ENCODE peak calls at places on chromosomes 5 and 9, in seven cellular contexts. F, W, V, Z, C, J and L are unnamed samples.

GRCh38 chr5:149878371-149878770 is 66.2 kb downstream of the PDE6A start:
- DNase-seq in F (no peak), W (no peak), V (peak; percentile 25), Z (no peak), C (peak; percentile 52), J (no peak), L (peak; percentile 24)

GRCh38 chr5:74336286-74336685 is 304.2 kb downstream of the ENC1 start:
- DNase-seq in F (no peak), W (no peak), V (no peak), Z (no peak), C (no peak), J (no peak), L (no peak)

GRCh38 chr5:78717674-78718073 is 69.1 kb upstream of the LHFPL2 start:
- DNase-seq in F (no peak), W (no peak), V (no peak), Z (no peak), C (no peak), J (no peak), L (no peak)

GRCh38 chr5:139138790-139139189 is 59.4 kb downstream of the SIL1 start:
- DNase-seq in F (no peak), W (no peak), V (peak; percentile 44), Z (no peak), C (peak; percentile 32), J (no peak), L (no peak)

GRCh38 chr9:125732562-125732961 is 14.6 kb upstream of the PBX3 start:
- DNase-seq in F (no peak), W (no peak), V (no peak), Z (no peak), C (no peak), J (no peak), L (no peak)

GRCh38 chr5:171588790-171589189 is 169.3 kb downstream of the FGF18 start:
- DNase-seq in F (no peak), W (no peak), V (no peak), Z (no peak), C (no peak), J (no peak), L (no peak)

GRCh38 chr5:72363146-72363802 is 43.1 kb downstream of the PTCD2 start:
- DNase-seq in F (no peak), W (no peak), V (no peak), Z (no peak), C (peak; percentile 60), J (no peak), L (no peak)

GRCh38 chr5:177491429-177491945 is 5.9 kb downstream of the PDLIM7 start:
- DNase-seq in F (peak; percentile 96), W (peak; percentile 78), V (peak; percentile 65), Z (no peak), C (peak; percentile 79), J (no peak), L (peak; percentile 56)

GRCh38 chr5:98428806-98429205 is 344.7 kb upstream of the RGMB start:
- DNase-seq in F (no peak), W (no peak), V (no peak), Z (no peak), C (peak; percentile 54), J (peak; percentile 8), L (no peak)

GRCh38 chr5:137220523-137220927 is 278.6 kb downstream of the SPOCK1 start:
- DNase-seq in F (peak; percentile 23), W (peak; percentile 79), V (peak; percentile 76), Z (peak; percentile 10), C (peak; percentile 80), J (no peak), L (peak; percentile 58)

GRCh38 chr9:137879566-137880150 is 2.1 kb downstream of the CACNA1B start:
- DNase-seq in F (no peak), W (no peak), V (no peak), Z (no peak), C (no peak), J (no peak), L (no peak)

GRCh38 chr5:5591567-5591966 is 169.1 kb downstream of the ICE1 start:
- DNase-seq in F (no peak), W (no peak), V (no peak), Z (no peak), C (no peak), J (no peak), L (no peak)

GRCh38 chr9:128899566-128900322 is 17.8 kb downstream of the LRRC8A start:
- DNase-seq in F (no peak), W (no peak), V (no peak), Z (no peak), C (no peak), J (no peak), L (peak; percentile 93)

GRCh38 chr9:18163146-18163545 is 310.8 kb upstream of the ADAMTSL1 start:
- DNase-seq in F (no peak), W (no peak), V (no peak), Z (no peak), C (no peak), J (no peak), L (no peak)

GRCh38 chr5:37859805-37860204 is 20.0 kb upstream of the GDNF start:
- DNase-seq in F (no peak), W (no peak), V (no peak), Z (no peak), C (no peak), J (peak; percentile 75), L (peak; percentile 23)

GRCh38 chr9:107486674-107487520 is 2.7 kb downstream of the KLF4 start:
- DNase-seq in F (no peak), W (no peak), V (no peak), Z (no peak), C (no peak), J (no peak), L (no peak)

GRCh38 chr9:107489687-107490605 is at the start of gene KLF4:
- DNase-seq in F (peak; percentile 97), W (peak; percentile 79), V (peak; percentile 62), Z (peak; percentile 73), C (peak; percentile 94), J (no peak), L (peak; percentile 92)

GRCh38 chr9:107487521-107488399 is 1.8 kb downstream of the KLF4 start:
- DNase-seq in F (no peak), W (peak; percentile 33), V (no peak), Z (peak; percentile 47), C (peak; percentile 72), J (no peak), L (no peak)

GRCh38 chr9:107489144-107489673 is 360 bp downstream of the KLF4 start:
- DNase-seq in F (no peak), W (no peak), V (no peak), Z (no peak), C (peak; percentile 34), J (no peak), L (no peak)

DNA sequence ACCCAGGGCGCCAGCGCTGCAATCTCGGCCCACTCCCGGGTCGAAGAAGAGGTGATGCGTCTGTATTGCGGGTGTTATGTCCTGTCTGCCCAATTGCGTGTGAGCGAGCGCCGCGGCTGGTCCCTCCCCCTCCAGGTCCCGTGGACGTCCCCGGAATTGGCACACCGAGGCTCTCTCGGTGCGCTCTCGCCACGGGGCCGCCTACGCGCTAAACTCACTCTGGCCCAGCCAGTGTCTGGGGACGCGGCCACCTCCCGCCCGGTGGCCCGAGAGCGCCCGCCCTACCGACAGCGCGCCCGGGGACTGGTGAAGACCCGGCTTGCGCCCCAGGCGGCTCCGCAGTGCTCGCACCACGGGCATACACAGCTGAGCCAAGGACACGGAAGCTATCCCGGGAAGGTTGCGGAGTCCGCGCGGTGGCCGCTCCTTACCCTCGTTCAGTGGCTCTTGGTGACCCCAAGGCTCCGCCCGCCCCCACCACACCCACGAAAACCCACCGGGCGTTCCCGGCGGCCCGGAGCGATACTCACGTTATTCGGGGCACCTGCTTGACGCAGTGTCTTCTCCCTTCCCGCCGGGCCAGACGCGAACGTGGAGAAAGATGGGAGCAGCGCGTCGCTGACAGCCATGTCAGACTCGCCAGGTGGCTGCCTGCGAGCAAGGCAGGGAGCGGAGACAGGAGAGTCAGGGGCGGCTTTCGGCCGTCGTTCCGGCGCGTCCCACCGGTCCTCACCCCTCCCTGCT is 997 bp downstream of the KLF4 start:
- DNase-seq in F (no peak), W (peak; percentile 34), V (no peak), Z (no peak), C (peak; percentile 42), J (no peak), L (peak; percentile 49)
- TF ChIP-seq MAX in F (no peak), W (peak; percentile 33), V (no peak), Z (peak; percentile 75), C (no peak), J (no peak), L (no peak)

DNA sequence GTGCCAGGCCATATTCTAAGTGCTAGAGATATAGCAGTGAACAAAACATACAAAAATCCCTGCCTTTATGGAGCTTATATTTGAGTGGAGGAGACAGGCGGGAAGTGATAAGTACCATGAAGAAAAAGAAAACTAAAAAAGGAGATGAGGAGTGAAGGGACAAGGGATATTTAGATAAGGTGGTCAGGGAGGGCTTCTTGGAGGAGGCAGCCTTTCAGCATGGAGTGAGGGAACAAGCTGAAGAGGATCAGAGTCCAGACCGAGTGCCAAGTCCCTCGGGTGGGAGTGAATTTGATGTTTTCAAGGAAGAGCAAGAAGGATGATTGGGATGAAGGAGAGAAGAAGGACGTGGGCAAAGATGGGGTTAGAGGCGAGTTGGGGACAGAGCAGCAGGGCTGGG is 190.5 kb downstream of the FSTL4 start:
- DNase-seq in F (no peak), W (no peak), V (no peak), Z (no peak), C (no peak), J (no peak), L (no peak)
- TF ChIP-seq CTCF in F (no peak), W (no peak), V (no peak), Z (no peak), C (no peak), J (no peak), L (no peak)

GRCh38 chr9:124284940-124285441 is 27.2 kb downstream of the NEK6 start:
- DNase-seq in F (no peak), W (no peak), V (no peak), Z (no peak), C (no peak), J (no peak), L (no peak)

GRCh38 chr9:124285490-124285889 is 27.7 kb downstream of the NEK6 start:
- DNase-seq in F (peak; percentile 54), W (no peak), V (no peak), Z (no peak), C (no peak), J (no peak), L (no peak)

GRCh38 chr9:124286292-124286931 is 28.7 kb downstream of the NEK6 start:
- DNase-seq in F (no peak), W (peak; percentile 76), V (no peak), Z (no peak), C (peak; percentile 85), J (peak; percentile 66), L (peak; percentile 70)

GRCh38 chr9:124284237-124284831 is 26.6 kb downstream of the NEK6 start:
- DNase-seq in F (no peak), W (no peak), V (peak; percentile 86), Z (no peak), C (no peak), J (no peak), L (no peak)

GRCh38 chr9:124285903-124286291 is 28.1 kb downstream of the NEK6 start:
- DNase-seq in F (peak; percentile 32), W (no peak), V (no peak), Z (no peak), C (peak; percentile 90), J (peak; percentile 70), L (peak; percentile 94)
- H3K4me3 ChIP-seq in F (no peak overlapping the region), W (no peak overlapping the region), V (no peak overlapping the region), Z (no peak overlapping the region), C (no peak overlapping the region), J (peak overlapping the region; percentile 54), L (peak overlapping the region; percentile 28)

DNA sequence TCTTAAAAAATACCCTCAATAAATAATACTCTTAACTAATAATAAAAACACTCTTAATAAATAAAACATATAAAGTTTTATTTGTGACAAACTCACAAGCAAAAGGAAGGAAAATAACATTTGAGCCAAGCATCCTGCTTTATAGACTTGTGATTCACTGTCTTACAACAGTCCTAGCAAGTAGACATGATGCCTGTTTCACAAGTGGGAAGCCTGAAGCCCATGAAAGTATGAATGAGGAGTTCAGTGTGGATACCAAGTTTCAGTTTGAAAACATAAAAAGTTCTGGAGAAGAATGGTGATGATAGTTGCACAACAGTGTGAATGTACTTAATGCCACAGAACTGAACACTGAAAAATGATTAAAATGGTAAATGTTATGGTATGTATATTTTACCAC is 10.9 kb downstream of the HABP4 start:
- DNase-seq in F (no peak), W (no peak), V (no peak), Z (no peak), C (no peak), J (no peak), L (no peak)
- TF ChIP-seq MAX in F (no peak), W (no peak), V (no peak), Z (no peak), C (no peak), J (no peak), L (no peak)